ENCODE peak calls at places on chromosomes 4 and X, in seven cellular contexts. M is GM12878, R is GM23338, Q is K562, Z is HCT116, L is SK-N-SH, W is HL-60. B is an unnamed sample.

GRCh38 chr4:19678763-19679162 is 572.9 kb upstream of the SLIT2 start:
- DNase-seq in M (no peak), R (no peak), Q (no peak), Z (no peak), L (no peak), W (no peak), B (no peak)

GRCh38 chr4:151322565-151322964 is 2.8 kb downstream of the SH3D19 start:
- DNase-seq in M (no peak), R (no peak), Q (no peak), Z (no peak), L (no peak), W (no peak), B (no peak)

GRCh38 chrX:13110427-13111324 is 66.3 kb upstream of the FAM9C start:
- DNase-seq in M (no peak), R (peak; percentile 6), Q (no peak), Z (peak; percentile 33), L (peak; percentile 4), W (no peak), B (no peak)

GRCh38 chrX:95666056-95666455 is 1018.6 kb upstream of the DIAPH2 start:
- DNase-seq in M (no peak), R (no peak), Q (no peak), Z (no peak), L (no peak), W (no peak), B (no peak)

GRCh38 chr4:103443324-103443723 is 245.2 kb upstream of the CENPE start:
- DNase-seq in M (no peak), R (no peak), Q (no peak), Z (peak; percentile 8), L (no peak), W (no peak), B (no peak)

GRCh38 chr4:10684631-10685030 is at the start of gene CLNK:
- DNase-seq in M (peak; percentile 77), R (no peak), Q (no peak), Z (no peak), L (no peak), W (no peak), B (no peak)

GRCh38 chr4:39044364-39044946 is 12.2 kb upstream of the TMEM156 start:
- DNase-seq in M (peak; percentile 90), R (peak; percentile 98), Q (peak; percentile 91), Z (peak; percentile 64), L (peak; percentile 95), W (peak; percentile 68), B (no peak)

GRCh38 chr4:53478671-53479456 is 101.4 kb downstream of the FIP1L1 start:
- DNase-seq in M (no peak), R (no peak), Q (no peak), Z (no peak), L (no peak), W (no peak), B (no peak)

GRCh38 chr4:172573899-172574298 is 594.7 kb upstream of the GALNT7 start:
- DNase-seq in M (no peak), R (no peak), Q (no peak), Z (no peak), L (no peak), W (no peak), B (no peak)

GRCh38 chr4:20687894-20688293 is 12.4 kb upstream of the PACRGL start:
- DNase-seq in M (no peak), R (no peak), Q (no peak), Z (no peak), L (no peak), W (no peak), B (no peak)

GRCh38 chr4:103498161-103499070 is 221.4 kb downstream of the TACR3 start:
- DNase-seq in M (peak; percentile 12), R (no peak), Q (no peak), Z (no peak), L (no peak), W (no peak), B (no peak)

GRCh38 chr4:118881512-118882146 is 7.0 kb upstream of the SYNPO2 start:
- DNase-seq in M (no peak), R (peak; percentile 36), Q (no peak), Z (no peak), L (no peak), W (no peak), B (no peak)

GRCh38 chrX:19649227-19650009 is 134.1 kb upstream of the MAP3K15 start:
- DNase-seq in M (no peak), R (no peak), Q (no peak), Z (no peak), L (no peak), W (no peak), B (no peak)

GRCh38 chrX:9312922-9313867 is 151.7 kb upstream of the TBL1X start:
- DNase-seq in M (no peak), R (peak; percentile 58), Q (peak; percentile 62), Z (peak; percentile 15), L (peak; percentile 43), W (no peak), B (peak; percentile 12)

GRCh38 chr4:36872679-36873078 is 371.9 kb upstream of the NWD2 start:
- DNase-seq in M (no peak), R (no peak), Q (no peak), Z (no peak), L (no peak), W (no peak), B (no peak)

GRCh38 chrX:120562569-120562926 is 1.8 kb upstream of the CUL4B start:
- DNase-seq in M (no peak), R (no peak), Q (no peak), Z (no peak), L (no peak), W (no peak), B (no peak)

GRCh38 chr4:35500812-35501211 is 743.5 kb downstream of the ARAP2 start:
- DNase-seq in M (peak; percentile 8), R (no peak), Q (no peak), Z (no peak), L (no peak), W (no peak), B (no peak)

GRCh38 chr4:7734651-7735260 is 204.9 kb downstream of the AFAP1 start:
- DNase-seq in M (no peak), R (no peak), Q (no peak), Z (no peak), L (no peak), W (no peak), B (no peak)

DNA sequence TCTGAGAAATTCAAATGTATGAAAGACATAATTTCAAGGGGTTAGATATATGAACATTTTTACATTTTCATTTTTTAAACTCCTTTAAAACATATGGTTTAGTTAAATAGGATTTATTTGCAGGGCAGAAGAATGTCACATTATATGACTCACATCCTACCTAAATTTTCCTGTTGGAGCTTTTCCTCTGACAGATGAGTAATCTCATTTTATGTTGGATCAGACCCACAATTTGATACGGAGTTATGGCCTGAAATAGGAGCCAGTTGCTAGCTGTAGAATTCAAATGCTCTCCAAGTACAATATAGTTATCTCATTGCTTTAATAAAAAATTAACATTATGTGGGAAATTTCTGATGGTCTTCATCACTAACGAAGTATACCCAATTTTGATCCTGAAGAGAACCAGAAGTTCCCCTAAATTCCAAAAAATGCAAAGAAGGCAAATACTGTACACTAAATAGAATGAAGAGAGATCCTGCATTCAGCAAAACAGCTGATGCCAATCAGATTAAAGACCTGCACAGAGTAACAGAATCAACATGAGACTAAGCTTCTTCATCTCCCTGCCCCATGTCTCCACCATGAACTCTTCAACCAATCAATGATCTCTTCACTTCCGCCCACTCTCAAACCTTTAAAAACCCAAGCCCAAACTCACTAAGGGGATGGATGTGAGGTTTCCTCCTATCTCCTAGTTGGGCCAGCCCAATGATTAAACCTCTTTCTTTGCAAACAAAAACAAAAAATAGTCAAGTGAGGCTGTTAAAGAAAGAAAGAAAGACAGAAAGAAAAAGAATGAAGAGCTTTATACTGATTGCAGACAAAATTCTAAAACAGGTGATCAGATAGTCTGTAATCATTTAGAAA is 10.9 kb upstream of the EXOSC9 start:
- DNase-seq in M (no peak), R (no peak), Q (peak; percentile 39), Z (no peak), L (no peak), W (no peak), B (no peak)
- TF ChIP-seq POLR2AphosphoS5 in M (no peak), R (no peak), Q (no peak), Z (no peak), L (peak; percentile 80), W (no peak), B (no peak)

GRCh38 chr4:2247128-2248043 is 5.5 kb upstream of the HAUS3 start:
- DNase-seq in M (no peak), R (no peak), Q (no peak), Z (no peak), L (peak; percentile 31), W (no peak), B (no peak)
- TF ChIP-seq REST in M (no peak), R (no peak), Q (no peak), Z (no peak), L (no peak), W (no peak), B (no peak)

DNA sequence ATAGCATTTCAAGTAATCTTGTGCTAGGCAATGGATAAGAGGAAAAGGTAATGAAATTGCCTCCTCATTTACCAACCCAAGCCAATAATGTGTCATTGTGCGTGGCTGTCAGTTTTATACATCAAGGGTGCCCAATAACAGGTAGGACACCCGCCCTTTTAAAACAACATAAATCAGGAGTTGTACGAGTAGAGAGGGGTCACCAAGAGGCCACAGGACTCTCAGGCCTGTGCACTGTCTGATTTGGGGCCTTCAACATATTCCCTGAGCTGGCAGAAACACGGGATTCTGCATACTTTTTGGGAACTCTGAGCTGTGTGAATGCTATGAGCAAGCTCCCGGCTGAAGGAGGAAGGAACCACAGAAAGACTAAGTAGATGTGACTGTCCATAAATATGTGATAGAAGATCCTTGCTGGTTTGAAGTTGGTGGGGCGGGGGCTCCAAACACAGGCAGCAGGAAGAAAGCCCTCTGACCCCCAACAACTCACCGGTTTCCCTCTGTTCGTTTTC is 82.7 kb upstream of the MAML3 start:
- DNase-seq in M (no peak), R (no peak), Q (no peak), Z (no peak), L (peak; percentile 18), W (no peak), B (no peak)
- H3K27ac ChIP-seq in M (no peak overlapping the region), R (no peak overlapping the region), Q (no peak overlapping the region), Z (no peak overlapping the region), L (peak overlapping the region; percentile 84), W (peak overlapping the region; percentile 53), B (no peak overlapping the region)

DNA sequence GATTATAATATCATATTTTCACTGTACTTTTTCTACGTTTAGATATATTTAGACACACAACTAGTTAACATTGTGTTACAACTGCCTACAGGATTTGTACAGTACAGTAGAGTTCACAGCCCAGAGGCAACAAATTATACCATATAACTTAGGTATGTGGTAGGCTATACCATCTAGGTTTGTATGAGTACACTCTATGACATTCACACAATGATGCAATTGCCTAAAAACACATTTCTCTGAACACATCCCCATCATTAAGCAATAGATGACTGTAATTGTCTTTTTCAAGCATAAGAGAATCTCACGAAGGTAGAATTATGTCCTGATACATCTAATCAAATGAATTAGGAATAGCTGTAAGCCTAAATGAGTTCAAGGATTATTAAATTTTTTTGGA is 12.3 kb upstream of the TIGD2 start:
- DNase-seq in M (no peak), R (no peak), Q (no peak), Z (no peak), L (no peak), W (no peak), B (no peak)
- TF ChIP-seq POLR2AphosphoS5 in M (no peak), R (no peak), Q (no peak), Z (no peak), L (no peak), W (no peak), B (no peak)

B was measured in Panc1.